ENCODE peak calls at places on chromosomes 5 and 9, in nine cellular contexts. One of them, this sample, is unnamed. For H3K27me3 and H3K4me1, the result is how much of the 10 kb centered on the place peaks cover.

GRCh38 chr5:59496524-59497134 is 396.9 kb downstream of the PDE4D start:
- DNase-seq in PC-9: no peak
- DNase-seq in left lung: no peak
- DNase-seq in Peyer's patch: no peak
- DNase-seq in Karpas-422: peak
- DNase-seq in left ventricle myocardium inferior: no peak
- DNase-seq in psoas muscle: no peak
- DNase-seq in aorta: no peak
- DNase-seq in upper lobe of right lung: no peak
- DNase-seq in this sample: no peak

GRCh38 chr9:134564431-134565170 is 77.0 kb upstream of the COL5A1 start:
- DNase-seq in aorta: no peak
- DNase-seq in psoas muscle: no peak
- DNase-seq in Karpas-422: no peak
- DNase-seq in left ventricle myocardium inferior: no peak
- DNase-seq in PC-9: peak
- DNase-seq in upper lobe of right lung: peak
- DNase-seq in Peyer's patch: no peak
- DNase-seq in left lung: peak
- DNase-seq in this sample: no peak

GRCh38 chr9:83544002-83544698 is 5.9 kb upstream of the FRMD3 start:
- DNase-seq in left ventricle myocardium inferior: no peak
- DNase-seq in upper lobe of right lung: no peak
- DNase-seq in Peyer's patch: no peak
- DNase-seq in Karpas-422: peak
- DNase-seq in PC-9: peak
- DNase-seq in aorta: no peak
- DNase-seq in left lung: no peak
- DNase-seq in psoas muscle: peak
- DNase-seq in this sample: no peak

GRCh38 chr5:171628344-171628743 is 157.3 kb upstream of the SMIM23 start:
- DNase-seq in left lung: no peak
- DNase-seq in left ventricle myocardium inferior: no peak
- DNase-seq in Peyer's patch: no peak
- DNase-seq in PC-9: no peak
- DNase-seq in psoas muscle: peak
- DNase-seq in Karpas-422: no peak
- DNase-seq in aorta: no peak
- DNase-seq in upper lobe of right lung: no peak
- DNase-seq in this sample: no peak

GRCh38 chr9:72332351-72332750 is 32.7 kb downstream of the ZFAND5 start:
- DNase-seq in PC-9: no peak
- DNase-seq in psoas muscle: no peak
- DNase-seq in left lung: no peak
- DNase-seq in Peyer's patch: no peak
- DNase-seq in left ventricle myocardium inferior: no peak
- DNase-seq in upper lobe of right lung: no peak
- DNase-seq in Karpas-422: no peak
- DNase-seq in aorta: no peak
- DNase-seq in this sample: no peak

GRCh38 chr5:103224118-103224893 is 34.3 kb upstream of the MACIR start:
- DNase-seq in Karpas-422: peak
- DNase-seq in PC-9: peak
- DNase-seq in left ventricle myocardium inferior: no peak
- DNase-seq in psoas muscle: no peak
- DNase-seq in Peyer's patch: no peak
- DNase-seq in left lung: peak
- DNase-seq in upper lobe of right lung: no peak
- DNase-seq in aorta: no peak
- DNase-seq in this sample: peak

GRCh38 chr5:26763151-26763550 is 275.2 kb downstream of the CDH9 start:
- DNase-seq in left lung: no peak
- DNase-seq in PC-9: no peak
- DNase-seq in Karpas-422: no peak
- DNase-seq in left ventricle myocardium inferior: no peak
- DNase-seq in psoas muscle: no peak
- DNase-seq in aorta: no peak
- DNase-seq in upper lobe of right lung: no peak
- DNase-seq in Peyer's patch: no peak
- DNase-seq in this sample: no peak

GRCh38 chr5:15008476-15008875 is 136.9 kb upstream of the ANKH start:
- DNase-seq in Peyer's patch: peak
- DNase-seq in Karpas-422: no peak
- DNase-seq in left ventricle myocardium inferior: peak
- DNase-seq in upper lobe of right lung: peak
- DNase-seq in aorta: peak
- DNase-seq in left lung: peak
- DNase-seq in PC-9: peak
- DNase-seq in psoas muscle: peak
- DNase-seq in this sample: no peak

GRCh38 chr9:117705386-117705785 is 1.2 kb downstream of the TLR4 start:
- DNase-seq in aorta: no peak
- DNase-seq in Peyer's patch: no peak
- DNase-seq in left lung: no peak
- DNase-seq in Karpas-422: no peak
- DNase-seq in left ventricle myocardium inferior: no peak
- DNase-seq in psoas muscle: no peak
- DNase-seq in upper lobe of right lung: no peak
- DNase-seq in PC-9: no peak
- DNase-seq in this sample: no peak

GRCh38 chr9:89770779-89771178 is 166.0 kb downstream of the GADD45G start:
- DNase-seq in left ventricle myocardium inferior: no peak
- DNase-seq in left lung: no peak
- DNase-seq in upper lobe of right lung: no peak
- DNase-seq in psoas muscle: no peak
- DNase-seq in aorta: no peak
- DNase-seq in Karpas-422: no peak
- DNase-seq in Peyer's patch: no peak
- DNase-seq in PC-9: no peak
- DNase-seq in this sample: no peak

DNA sequence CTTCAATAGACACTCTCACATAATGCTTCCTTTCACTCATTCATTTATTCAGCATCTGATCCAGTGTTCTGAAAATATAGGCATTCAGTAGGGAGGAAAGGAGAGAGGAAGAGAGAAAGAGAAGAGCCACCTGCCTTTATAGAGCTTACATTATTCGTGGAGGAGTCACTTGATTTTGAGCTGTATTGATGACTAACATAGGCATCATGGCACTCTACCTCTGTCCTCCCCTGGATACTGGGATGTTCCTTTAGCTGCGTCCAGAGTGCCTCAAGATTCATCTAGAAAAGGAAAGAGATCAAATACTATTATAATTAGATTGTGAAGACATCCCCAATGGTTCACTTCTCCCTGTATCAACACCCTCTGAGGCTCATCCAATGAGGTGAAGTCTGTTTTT is 345.1 kb downstream of the SPATA31D1 start:
- DNase-seq in left ventricle myocardium inferior: no peak
- DNase-seq in upper lobe of right lung: no peak
- DNase-seq in PC-9: no peak
- DNase-seq in Peyer's patch: no peak
- DNase-seq in psoas muscle: no peak
- DNase-seq in aorta: no peak
- DNase-seq in Karpas-422: no peak
- DNase-seq in left lung: no peak
- DNase-seq in this sample: no peak
- H3K27me3 ChIP-seq in left ventricle myocardium inferior: under half
- H3K27me3 ChIP-seq in upper lobe of right lung: under half
- H3K27me3 ChIP-seq in PC-9: under half
- H3K27me3 ChIP-seq in Peyer's patch: under half
- H3K27me3 ChIP-seq in psoas muscle: under half
- H3K27me3 ChIP-seq in aorta: under half
- H3K27me3 ChIP-seq in Karpas-422: under half
- H3K27me3 ChIP-seq in left lung: under half
- H3K27me3 ChIP-seq in this sample: under half

DNA sequence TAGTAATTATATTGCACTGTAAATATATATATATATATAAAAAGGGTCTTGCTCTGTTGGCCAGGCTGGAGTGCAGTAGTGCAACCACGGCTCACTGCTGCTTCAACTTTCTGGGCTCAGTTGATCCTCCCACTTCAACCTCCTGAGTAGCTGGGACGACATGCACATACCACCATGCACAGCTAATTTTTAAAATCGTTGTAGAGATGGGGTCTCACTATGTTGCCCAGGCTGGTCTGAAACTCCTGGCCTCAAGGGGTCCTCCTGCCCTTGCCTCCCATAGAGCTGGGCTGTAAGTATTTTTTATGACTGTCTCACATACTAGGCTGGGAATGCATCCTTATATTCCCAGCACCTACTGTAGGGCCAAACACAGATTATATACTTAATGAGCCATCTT is 11.9 kb downstream of the PSMD5 start:
- DNase-seq in upper lobe of right lung: no peak
- DNase-seq in Karpas-422: no peak
- DNase-seq in aorta: no peak
- DNase-seq in PC-9: no peak
- DNase-seq in psoas muscle: no peak
- DNase-seq in Peyer's patch: no peak
- DNase-seq in left ventricle myocardium inferior: no peak
- DNase-seq in left lung: no peak
- DNase-seq in this sample: no peak
- H3K4me3 ChIP-seq in upper lobe of right lung: no peak
- H3K4me3 ChIP-seq in Karpas-422: no peak
- H3K4me3 ChIP-seq in aorta: no peak
- H3K4me3 ChIP-seq in PC-9: no peak
- H3K4me3 ChIP-seq in psoas muscle: no peak
- H3K4me3 ChIP-seq in Peyer's patch: no peak
- H3K4me3 ChIP-seq in left ventricle myocardium inferior: no peak
- H3K4me3 ChIP-seq in left lung: no peak
- H3K4me3 ChIP-seq in this sample: no peak

GRCh38 chr9:27335088-27335487 is 38.1 kb upstream of the EQTN start:
- DNase-seq in PC-9: no peak
- DNase-seq in psoas muscle: no peak
- DNase-seq in left ventricle myocardium inferior: no peak
- DNase-seq in Peyer's patch: no peak
- DNase-seq in Karpas-422: no peak
- DNase-seq in aorta: no peak
- DNase-seq in left lung: no peak
- DNase-seq in upper lobe of right lung: no peak
- DNase-seq in this sample: no peak

GRCh38 chr9:27338527-27338903 is 41.6 kb upstream of the EQTN start:
- DNase-seq in PC-9: no peak
- DNase-seq in aorta: no peak
- DNase-seq in left ventricle myocardium inferior: no peak
- DNase-seq in Peyer's patch: no peak
- DNase-seq in left lung: no peak
- DNase-seq in psoas muscle: no peak
- DNase-seq in upper lobe of right lung: no peak
- DNase-seq in Karpas-422: no peak
- DNase-seq in this sample: no peak

GRCh38 chr9:27336829-27337228 is 39.9 kb upstream of the EQTN start:
- DNase-seq in psoas muscle: no peak
- DNase-seq in PC-9: no peak
- DNase-seq in upper lobe of right lung: no peak
- DNase-seq in Peyer's patch: no peak
- DNase-seq in aorta: no peak
- DNase-seq in left lung: no peak
- DNase-seq in Karpas-422: peak
- DNase-seq in left ventricle myocardium inferior: no peak
- DNase-seq in this sample: no peak

GRCh38 chr9:27339661-27340295 is 42.8 kb upstream of the EQTN start:
- DNase-seq in Karpas-422: no peak
- DNase-seq in Peyer's patch: no peak
- DNase-seq in aorta: peak
- DNase-seq in upper lobe of right lung: no peak
- DNase-seq in left ventricle myocardium inferior: no peak
- DNase-seq in psoas muscle: no peak
- DNase-seq in left lung: no peak
- DNase-seq in PC-9: no peak
- DNase-seq in this sample: no peak

GRCh38 chr9:27337833-27338526 is 41.0 kb upstream of the EQTN start:
- DNase-seq in left ventricle myocardium inferior: no peak
- DNase-seq in aorta: peak
- DNase-seq in psoas muscle: no peak
- DNase-seq in PC-9: no peak
- DNase-seq in Karpas-422: no peak
- DNase-seq in Peyer's patch: no peak
- DNase-seq in left lung: peak
- DNase-seq in upper lobe of right lung: peak
- DNase-seq in this sample: no peak
- H3K4me1 ChIP-seq in left ventricle myocardium inferior: half or more
- H3K4me1 ChIP-seq in aorta: under half
- H3K4me1 ChIP-seq in psoas muscle: under half
- H3K4me1 ChIP-seq in PC-9: under half
- H3K4me1 ChIP-seq in Karpas-422: under half
- H3K4me1 ChIP-seq in Peyer's patch: under half
- H3K4me1 ChIP-seq in left lung: under half
- H3K4me1 ChIP-seq in upper lobe of right lung: under half
- H3K4me1 ChIP-seq in this sample: under half

GRCh38 chr9:131824175-131824594 is 84.3 kb upstream of the RAPGEF1 start:
- DNase-seq in Karpas-422: no peak
- DNase-seq in psoas muscle: no peak
- DNase-seq in left ventricle myocardium inferior: no peak
- DNase-seq in PC-9: no peak
- DNase-seq in Peyer's patch: no peak
- DNase-seq in aorta: no peak
- DNase-seq in left lung: no peak
- DNase-seq in upper lobe of right lung: no peak
- DNase-seq in this sample: no peak

GRCh38 chr9:131827821-131828369 is 88.0 kb upstream of the RAPGEF1 start:
- DNase-seq in Karpas-422: no peak
- DNase-seq in Peyer's patch: no peak
- DNase-seq in left lung: no peak
- DNase-seq in upper lobe of right lung: no peak
- DNase-seq in left ventricle myocardium inferior: no peak
- DNase-seq in aorta: no peak
- DNase-seq in PC-9: no peak
- DNase-seq in psoas muscle: no peak
- DNase-seq in this sample: no peak

GRCh38 chr9:131826053-131826452 is 86.2 kb upstream of the RAPGEF1 start:
- DNase-seq in left ventricle myocardium inferior: no peak
- DNase-seq in aorta: no peak
- DNase-seq in left lung: no peak
- DNase-seq in psoas muscle: no peak
- DNase-seq in PC-9: no peak
- DNase-seq in Peyer's patch: no peak
- DNase-seq in upper lobe of right lung: no peak
- DNase-seq in Karpas-422: no peak
- DNase-seq in this sample: no peak

GRCh38 chr9:131824953-131825495 is 85.1 kb upstream of the RAPGEF1 start:
- DNase-seq in left ventricle myocardium inferior: no peak
- DNase-seq in PC-9: no peak
- DNase-seq in left lung: no peak
- DNase-seq in Karpas-422: no peak
- DNase-seq in aorta: no peak
- DNase-seq in psoas muscle: no peak
- DNase-seq in upper lobe of right lung: no peak
- DNase-seq in Peyer's patch: no peak
- DNase-seq in this sample: no peak

DNA sequence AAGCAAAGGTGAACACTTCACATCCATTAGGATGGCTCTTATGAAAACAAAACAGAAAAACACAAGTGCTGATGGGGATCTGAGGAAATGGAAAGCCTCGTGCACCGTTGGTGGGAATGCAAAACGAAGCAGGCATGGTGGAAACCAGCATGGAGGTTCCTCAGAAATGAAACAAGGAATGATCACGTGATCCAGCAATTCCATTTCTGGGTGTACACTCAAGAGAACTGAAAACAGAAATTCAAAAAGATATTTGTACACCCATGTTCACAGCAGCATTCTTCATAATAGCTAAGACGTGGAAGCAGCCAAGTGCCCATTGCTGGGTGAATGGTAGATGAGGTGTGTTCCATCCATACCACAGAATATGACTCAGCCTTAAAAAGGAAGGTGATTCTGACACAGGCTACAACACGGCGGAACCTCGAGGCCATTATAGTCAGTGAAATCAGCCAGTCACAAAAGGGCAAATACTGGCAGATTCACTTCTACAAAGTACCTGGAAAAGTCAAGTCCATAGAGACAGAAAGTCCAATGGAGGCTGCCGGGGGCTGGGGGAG is 87.2 kb upstream of the RAPGEF1 start:
- DNase-seq in left lung: no peak
- DNase-seq in Karpas-422: no peak
- DNase-seq in left ventricle myocardium inferior: no peak
- DNase-seq in Peyer's patch: no peak
- DNase-seq in PC-9: no peak
- DNase-seq in psoas muscle: no peak
- DNase-seq in upper lobe of right lung: no peak
- DNase-seq in aorta: no peak
- DNase-seq in this sample: no peak
- H3K27me3 ChIP-seq in left lung: under half
- H3K27me3 ChIP-seq in Karpas-422: under half
- H3K27me3 ChIP-seq in left ventricle myocardium inferior: half or more
- H3K27me3 ChIP-seq in Peyer's patch: under half
- H3K27me3 ChIP-seq in PC-9: half or more
- H3K27me3 ChIP-seq in psoas muscle: under half
- H3K27me3 ChIP-seq in upper lobe of right lung: under half
- H3K27me3 ChIP-seq in aorta: under half
- H3K27me3 ChIP-seq in this sample: under half